ENCODE peak calls at places on chromosomes 1 and 21, in seven cellular contexts. One of them, this sample, is unnamed.

GRCh38 chr1:88695781-88696180 is 11.7 kb downstream of the PKN2 start:
- DNase-seq in NCI-H1092 treated with DMSO at 0.1 percent for 48 hours: no peak
- DNase-seq in memory B cell: no peak
- DNase-seq in Karpas-422: no peak
- DNase-seq in aorta: no peak
- DNase-seq in Panc1: no peak
- DNase-seq in activated CD4-positive, alpha-beta T cell treated with anti-CD3 and anti-CD28 coated beads, Interleukin-2, amount 50 U/mL, for 48 hours: no peak
- DNase-seq in this sample: no peak

GRCh38 chr1:13228343-13228781 is 2.4 kb upstream of the PRAMEF18 start:
- DNase-seq in aorta: no peak
- DNase-seq in Panc1: peak; percentile 35
- DNase-seq in NCI-H1092 treated with DMSO at 0.1 percent for 48 hours: no peak
- DNase-seq in memory B cell: peak; percentile 14
- DNase-seq in activated CD4-positive, alpha-beta T cell treated with anti-CD3 and anti-CD28 coated beads, Interleukin-2, amount 50 U/mL, for 48 hours: peak; percentile 61
- DNase-seq in Karpas-422: peak; percentile 82
- DNase-seq in this sample: no peak

GRCh38 chr1:38997034-38997900 is 6.2 kb downstream of the AKIRIN1 start:
- DNase-seq in Panc1: no peak
- DNase-seq in memory B cell: no peak
- DNase-seq in activated CD4-positive, alpha-beta T cell treated with anti-CD3 and anti-CD28 coated beads, Interleukin-2, amount 50 U/mL, for 48 hours: no peak
- DNase-seq in aorta: no peak
- DNase-seq in Karpas-422: no peak
- DNase-seq in NCI-H1092 treated with DMSO at 0.1 percent for 48 hours: no peak
- DNase-seq in this sample: no peak

GRCh38 chr1:26096471-26096870 is 15.2 kb upstream of the PDIK1L start:
- DNase-seq in Panc1: no peak
- DNase-seq in memory B cell: no peak
- DNase-seq in aorta: no peak
- DNase-seq in NCI-H1092 treated with DMSO at 0.1 percent for 48 hours: no peak
- DNase-seq in activated CD4-positive, alpha-beta T cell treated with anti-CD3 and anti-CD28 coated beads, Interleukin-2, amount 50 U/mL, for 48 hours: no peak
- DNase-seq in Karpas-422: no peak
- DNase-seq in this sample: no peak

GRCh38 chr1:11701551-11701961 is 10.0 kb downstream of the DRAXIN start:
- DNase-seq in Panc1: no peak
- DNase-seq in memory B cell: no peak
- DNase-seq in aorta: no peak
- DNase-seq in activated CD4-positive, alpha-beta T cell treated with anti-CD3 and anti-CD28 coated beads, Interleukin-2, amount 50 U/mL, for 48 hours: no peak
- DNase-seq in Karpas-422: no peak
- DNase-seq in NCI-H1092 treated with DMSO at 0.1 percent for 48 hours: peak; percentile 47
- DNase-seq in this sample: peak; percentile 42

GRCh38 chr1:35454616-35455015 is 102.6 kb downstream of the KIAA0319L start:
- DNase-seq in Karpas-422: no peak
- DNase-seq in Panc1: no peak
- DNase-seq in activated CD4-positive, alpha-beta T cell treated with anti-CD3 and anti-CD28 coated beads, Interleukin-2, amount 50 U/mL, for 48 hours: no peak
- DNase-seq in aorta: no peak
- DNase-seq in memory B cell: no peak
- DNase-seq in NCI-H1092 treated with DMSO at 0.1 percent for 48 hours: no peak
- DNase-seq in this sample: no peak

GRCh38 chr1:100075773-100076172 is 57.0 kb downstream of the SASS6 start:
- DNase-seq in aorta: no peak
- DNase-seq in memory B cell: no peak
- DNase-seq in Panc1: no peak
- DNase-seq in NCI-H1092 treated with DMSO at 0.1 percent for 48 hours: no peak
- DNase-seq in activated CD4-positive, alpha-beta T cell treated with anti-CD3 and anti-CD28 coated beads, Interleukin-2, amount 50 U/mL, for 48 hours: no peak
- DNase-seq in Karpas-422: no peak
- DNase-seq in this sample: no peak

GRCh38 chr1:24894002-24894401 is 36.1 kb downstream of the RUNX3 start:
- DNase-seq in activated CD4-positive, alpha-beta T cell treated with anti-CD3 and anti-CD28 coated beads, Interleukin-2, amount 50 U/mL, for 48 hours: no peak
- DNase-seq in Panc1: no peak
- DNase-seq in Karpas-422: no peak
- DNase-seq in aorta: no peak
- DNase-seq in NCI-H1092 treated with DMSO at 0.1 percent for 48 hours: no peak
- DNase-seq in memory B cell: no peak
- DNase-seq in this sample: no peak

GRCh38 chr1:59814180-59814900 is 409 bp upstream of the HOOK1 start:
- DNase-seq in Panc1: no peak
- DNase-seq in NCI-H1092 treated with DMSO at 0.1 percent for 48 hours: peak; percentile 75
- DNase-seq in aorta: peak; percentile 62
- DNase-seq in Karpas-422: no peak
- DNase-seq in activated CD4-positive, alpha-beta T cell treated with anti-CD3 and anti-CD28 coated beads, Interleukin-2, amount 50 U/mL, for 48 hours: peak; percentile 80
- DNase-seq in memory B cell: peak; percentile 66
- DNase-seq in this sample: peak; percentile 94

GRCh38 chr1:91529856-91530255 is 29.2 kb downstream of the CDC7 start:
- DNase-seq in Panc1: peak; percentile 8
- DNase-seq in NCI-H1092 treated with DMSO at 0.1 percent for 48 hours: no peak
- DNase-seq in memory B cell: no peak
- DNase-seq in aorta: no peak
- DNase-seq in Karpas-422: no peak
- DNase-seq in activated CD4-positive, alpha-beta T cell treated with anti-CD3 and anti-CD28 coated beads, Interleukin-2, amount 50 U/mL, for 48 hours: no peak
- DNase-seq in this sample: no peak

GRCh38 chr1:73800376-73800775 is 397.6 kb downstream of the LRRIQ3 start:
- DNase-seq in activated CD4-positive, alpha-beta T cell treated with anti-CD3 and anti-CD28 coated beads, Interleukin-2, amount 50 U/mL, for 48 hours: no peak
- DNase-seq in NCI-H1092 treated with DMSO at 0.1 percent for 48 hours: no peak
- DNase-seq in Karpas-422: no peak
- DNase-seq in Panc1: no peak
- DNase-seq in memory B cell: no peak
- DNase-seq in aorta: no peak
- DNase-seq in this sample: no peak

GRCh38 chr1:37159102-37159501 is 124.8 kb upstream of the GRIK3 start:
- DNase-seq in Panc1: no peak
- DNase-seq in memory B cell: peak; percentile 4
- DNase-seq in NCI-H1092 treated with DMSO at 0.1 percent for 48 hours: no peak
- DNase-seq in activated CD4-positive, alpha-beta T cell treated with anti-CD3 and anti-CD28 coated beads, Interleukin-2, amount 50 U/mL, for 48 hours: no peak
- DNase-seq in aorta: no peak
- DNase-seq in Karpas-422: peak; percentile 55
- DNase-seq in this sample: no peak

GRCh38 chr1:112548540-112548939 is 39.8 kb downstream of the WNT2B start:
- DNase-seq in aorta: no peak
- DNase-seq in Panc1: no peak
- DNase-seq in NCI-H1092 treated with DMSO at 0.1 percent for 48 hours: no peak
- DNase-seq in Karpas-422: no peak
- DNase-seq in activated CD4-positive, alpha-beta T cell treated with anti-CD3 and anti-CD28 coated beads, Interleukin-2, amount 50 U/mL, for 48 hours: no peak
- DNase-seq in memory B cell: no peak
- DNase-seq in this sample: no peak

GRCh38 chr1:202106340-202107284 is 16.1 kb upstream of the GPR37L1 start:
- DNase-seq in memory B cell: no peak
- DNase-seq in activated CD4-positive, alpha-beta T cell treated with anti-CD3 and anti-CD28 coated beads, Interleukin-2, amount 50 U/mL, for 48 hours: no peak
- DNase-seq in Panc1: no peak
- DNase-seq in NCI-H1092 treated with DMSO at 0.1 percent for 48 hours: peak; percentile 82
- DNase-seq in Karpas-422: no peak
- DNase-seq in aorta: no peak
- DNase-seq in this sample: no peak

GRCh38 chr1:43691871-43692815 is 15.2 kb upstream of the ST3GAL3 start:
- DNase-seq in activated CD4-positive, alpha-beta T cell treated with anti-CD3 and anti-CD28 coated beads, Interleukin-2, amount 50 U/mL, for 48 hours: no peak
- DNase-seq in Karpas-422: no peak
- DNase-seq in aorta: no peak
- DNase-seq in memory B cell: no peak
- DNase-seq in Panc1: no peak
- DNase-seq in NCI-H1092 treated with DMSO at 0.1 percent for 48 hours: no peak
- DNase-seq in this sample: no peak

GRCh38 chr21:17818158-17819113 is 720 bp downstream of the C21orf91 start:
- DNase-seq in NCI-H1092 treated with DMSO at 0.1 percent for 48 hours: peak; percentile 18
- DNase-seq in activated CD4-positive, alpha-beta T cell treated with anti-CD3 and anti-CD28 coated beads, Interleukin-2, amount 50 U/mL, for 48 hours: peak; percentile 37
- DNase-seq in Panc1: no peak
- DNase-seq in aorta: peak; percentile 54
- DNase-seq in memory B cell: peak; percentile 55
- DNase-seq in Karpas-422: peak; percentile 77
- DNase-seq in this sample: peak; percentile 76

GRCh38 chr1:156432109-156433018 is 63.4 kb downstream of the RHBG start:
- DNase-seq in aorta: no peak
- DNase-seq in activated CD4-positive, alpha-beta T cell treated with anti-CD3 and anti-CD28 coated beads, Interleukin-2, amount 50 U/mL, for 48 hours: no peak
- DNase-seq in Karpas-422: no peak
- DNase-seq in memory B cell: no peak
- DNase-seq in NCI-H1092 treated with DMSO at 0.1 percent for 48 hours: peak; percentile 2
- DNase-seq in Panc1: no peak
- DNase-seq in this sample: peak; percentile 49

GRCh38 chr1:160171352-160171751 is 19.0 kb upstream of the CASQ1 start:
- DNase-seq in NCI-H1092 treated with DMSO at 0.1 percent for 48 hours: no peak
- DNase-seq in activated CD4-positive, alpha-beta T cell treated with anti-CD3 and anti-CD28 coated beads, Interleukin-2, amount 50 U/mL, for 48 hours: no peak
- DNase-seq in Karpas-422: no peak
- DNase-seq in memory B cell: no peak
- DNase-seq in Panc1: no peak
- DNase-seq in aorta: no peak
- DNase-seq in this sample: no peak

GRCh38 chr1:154014154-154014910 is 23.8 kb downstream of the RPS27 start:
- DNase-seq in aorta: no peak
- DNase-seq in memory B cell: no peak
- DNase-seq in Karpas-422: no peak
- DNase-seq in activated CD4-positive, alpha-beta T cell treated with anti-CD3 and anti-CD28 coated beads, Interleukin-2, amount 50 U/mL, for 48 hours: no peak
- DNase-seq in Panc1: no peak
- DNase-seq in NCI-H1092 treated with DMSO at 0.1 percent for 48 hours: no peak
- DNase-seq in this sample: no peak

GRCh38 chr21:35006248-35006647 is 42.9 kb downstream of the RUNX1 start:
- DNase-seq in Panc1: no peak
- DNase-seq in Karpas-422: no peak
- DNase-seq in NCI-H1092 treated with DMSO at 0.1 percent for 48 hours: no peak
- DNase-seq in activated CD4-positive, alpha-beta T cell treated with anti-CD3 and anti-CD28 coated beads, Interleukin-2, amount 50 U/mL, for 48 hours: no peak
- DNase-seq in aorta: no peak
- DNase-seq in memory B cell: no peak
- DNase-seq in this sample: no peak

GRCh38 chr1:213389061-213389581 is 338.1 kb downstream of the RPS6KC1 start:
- DNase-seq in aorta: no peak
- DNase-seq in memory B cell: no peak
- DNase-seq in NCI-H1092 treated with DMSO at 0.1 percent for 48 hours: no peak
- DNase-seq in activated CD4-positive, alpha-beta T cell treated with anti-CD3 and anti-CD28 coated beads, Interleukin-2, amount 50 U/mL, for 48 hours: no peak
- DNase-seq in Panc1: no peak
- DNase-seq in Karpas-422: no peak
- DNase-seq in this sample: no peak

GRCh38 chr21:38056481-38056880 is 140.2 kb upstream of the KCNJ6 start:
- DNase-seq in NCI-H1092 treated with DMSO at 0.1 percent for 48 hours: no peak
- DNase-seq in memory B cell: no peak
- DNase-seq in Panc1: no peak
- DNase-seq in aorta: no peak
- DNase-seq in Karpas-422: no peak
- DNase-seq in activated CD4-positive, alpha-beta T cell treated with anti-CD3 and anti-CD28 coated beads, Interleukin-2, amount 50 U/mL, for 48 hours: no peak
- DNase-seq in this sample: no peak

GRCh38 chr1:39106949-39107740 is 81.0 kb downstream of the NDUFS5 start:
- DNase-seq in activated CD4-positive, alpha-beta T cell treated with anti-CD3 and anti-CD28 coated beads, Interleukin-2, amount 50 U/mL, for 48 hours: no peak
- DNase-seq in aorta: no peak
- DNase-seq in Karpas-422: peak; percentile 27
- DNase-seq in memory B cell: no peak
- DNase-seq in NCI-H1092 treated with DMSO at 0.1 percent for 48 hours: no peak
- DNase-seq in Panc1: no peak
- DNase-seq in this sample: peak; percentile 80

GRCh38 chr1:222326710-222327036 is 221.2 kb downstream of the HHIPL2 start:
- DNase-seq in NCI-H1092 treated with DMSO at 0.1 percent for 48 hours: no peak
- DNase-seq in memory B cell: no peak
- DNase-seq in Karpas-422: no peak
- DNase-seq in aorta: no peak
- DNase-seq in Panc1: no peak
- DNase-seq in activated CD4-positive, alpha-beta T cell treated with anti-CD3 and anti-CD28 coated beads, Interleukin-2, amount 50 U/mL, for 48 hours: no peak
- DNase-seq in this sample: no peak